ENCODE peak calls at places on chromosomes 16 and 17, in eight cellular contexts. F is AG04450, R is psoas muscle, Q is GM12878, S is esophagus muscularis mucosa, X is GM06990, W is thoracic aorta, O is adrenal gland. V is an unnamed sample.

GRCh38 chr16:23434380-23434779 is 18.6 kb downstream of the COG7 start:
- DNase-seq in F (peak), R (no peak), Q (peak), S (no peak), X (peak), W (no peak), O (no peak), V (peak)

GRCh38 chr17:54968954-54969400 is 412 bp downstream of the STXBP4 start:
- DNase-seq in F (no peak), R (peak), Q (no peak), S (no peak), X (no peak), W (no peak), O (peak), V (peak)

GRCh38 chr16:25390761-25391160 is 133.1 kb upstream of the ZKSCAN2 start:
- DNase-seq in F (no peak), R (no peak), Q (no peak), S (no peak), X (peak), W (no peak), O (no peak), V (no peak)

GRCh38 chr16:4414187-4414909 is 2.0 kb downstream of the CORO7 start:
- DNase-seq in F (no peak), R (no peak), Q (peak), S (no peak), X (peak), W (no peak), O (no peak), V (peak)

GRCh38 chr17:57442914-57443571 is 186.7 kb downstream of the MSI2 start:
- DNase-seq in F (no peak), R (peak), Q (no peak), S (no peak), X (peak), W (peak), O (peak), V (no peak)

GRCh38 chr17:78623541-78623940 is 46.3 kb upstream of the DNAH17 start:
- DNase-seq in F (no peak), R (no peak), Q (no peak), S (no peak), X (no peak), W (no peak), O (no peak), V (no peak)

GRCh38 chr17:44820631-44821196 is 9.4 kb downstream of the GJC1 start:
- DNase-seq in F (peak), R (no peak), Q (no peak), S (no peak), X (no peak), W (no peak), O (no peak), V (no peak)

GRCh38 chr16:56201030-56201429 is 9.7 kb downstream of the GNAO1 start:
- DNase-seq in F (no peak), R (no peak), Q (no peak), S (peak), X (no peak), W (no peak), O (no peak), V (no peak)

GRCh38 chr16:84356591-84357116 is 11.7 kb upstream of the ATP2C2 start:
- DNase-seq in F (no peak), R (no peak), Q (no peak), S (no peak), X (no peak), W (no peak), O (no peak), V (no peak)

GRCh38 chr16:84502075-84502474 is 2.4 kb downstream of the MEAK7 start:
- DNase-seq in F (no peak), R (no peak), Q (no peak), S (no peak), X (no peak), W (no peak), O (no peak), V (no peak)

GRCh38 chr16:17171250-17172143 is 299.3 kb downstream of the XYLT1 start:
- DNase-seq in F (no peak), R (no peak), Q (no peak), S (no peak), X (no peak), W (no peak), O (peak), V (no peak)

GRCh38 chr17:15112881-15113617 is 152.1 kb downstream of the PMP22 start:
- DNase-seq in F (no peak), R (no peak), Q (no peak), S (no peak), X (no peak), W (no peak), O (no peak), V (no peak)

GRCh38 chr17:21241564-21241963 is 11.6 kb downstream of the NATD1 start:
- DNase-seq in F (no peak), R (peak), Q (no peak), S (no peak), X (no peak), W (no peak), O (no peak), V (no peak)

GRCh38 chr16:50457979-50458461 is 89.2 kb upstream of the BRD7 start:
- DNase-seq in F (no peak), R (no peak), Q (no peak), S (no peak), X (no peak), W (no peak), O (no peak), V (no peak)

GRCh38 chr16:17129971-17130370 is 340.8 kb downstream of the XYLT1 start:
- DNase-seq in F (no peak), R (no peak), Q (no peak), S (no peak), X (no peak), W (no peak), O (no peak), V (no peak)

GRCh38 chr16:12819126-12820117 is 15.7 kb upstream of the CPPED1 start:
- DNase-seq in F (no peak), R (peak), Q (peak), S (no peak), X (peak), W (no peak), O (peak), V (peak)

GRCh38 chr16:3959148-3959547 is 78.6 kb upstream of the CREBBP start:
- DNase-seq in F (no peak), R (no peak), Q (no peak), S (no peak), X (no peak), W (no peak), O (peak), V (no peak)

GRCh38 chr16:29877266-29877961 is 14.4 kb upstream of the CDIPT start:
- DNase-seq in F (no peak), R (no peak), Q (peak), S (no peak), X (peak), W (no peak), O (no peak), V (peak)

GRCh38 chr16:13866073-13866472 is 53.9 kb upstream of the ERCC4 start:
- DNase-seq in F (peak), R (peak), Q (no peak), S (no peak), X (peak), W (no peak), O (peak), V (peak)

GRCh38 chr16:58533751-58534470 is 18.6 kb downstream of the SETD6 start:
- DNase-seq in F (no peak), R (peak), Q (no peak), S (no peak), X (no peak), W (no peak), O (peak), V (no peak)

GRCh38 chr17:77889866-77890760 is 68.4 kb upstream of the TNRC6C start:
- DNase-seq in F (no peak), R (peak), Q (no peak), S (no peak), X (no peak), W (no peak), O (no peak), V (no peak)

GRCh38 chr17:16820979-16821543 is 131.0 kb downstream of the CCDC144A start:
- DNase-seq in F (no peak), R (no peak), Q (no peak), S (no peak), X (no peak), W (no peak), O (no peak), V (no peak)

GRCh38 chr17:79981661-79982101 is 54.0 kb downstream of the TBC1D16 start:
- DNase-seq in F (no peak), R (no peak), Q (no peak), S (no peak), X (no peak), W (no peak), O (no peak), V (no peak)

GRCh38 chr17:57422574-57423164 is 166.3 kb downstream of the MSI2 start:
- DNase-seq in F (no peak), R (peak), Q (peak), S (no peak), X (peak), W (peak), O (peak), V (peak)

GRCh38 chr16:35559911-35560636 is 2100.7 kb downstream of the TP53TG3F start:
- DNase-seq in F (no peak), R (no peak), Q (no peak), S (no peak), X (no peak), W (no peak), O (no peak), V (no peak)

GRCh38 chr16:84292032-84292431 is 2.6 kb upstream of the WFDC1 start:
- DNase-seq in F (no peak), R (no peak), Q (no peak), S (no peak), X (no peak), W (no peak), O (no peak), V (no peak)

GRCh38 chr17:41895617-41896016 is 23.1 kb downstream of the ACLY start:
- DNase-seq in F (no peak), R (peak), Q (no peak), S (no peak), X (no peak), W (no peak), O (no peak), V (no peak)

GRCh38 chr16:49921791-49922456 is 66.0 kb upstream of the ZNF423 start:
- DNase-seq in F (no peak), R (peak), Q (no peak), S (no peak), X (peak), W (no peak), O (peak), V (no peak)

GRCh38 chr17:11612956-11613355 is 14.7 kb downstream of the DNAH9 start:
- DNase-seq in F (no peak), R (no peak), Q (no peak), S (no peak), X (no peak), W (no peak), O (no peak), V (no peak)

GRCh38 chr16:77660311-77660710 is 62.0 kb upstream of the NUDT7 start:
- DNase-seq in F (peak), R (no peak), Q (no peak), S (no peak), X (no peak), W (no peak), O (no peak), V (no peak)

GRCh38 chr17:60149691-60150582 is at the start of gene CA4:
- DNase-seq in F (no peak), R (no peak), Q (no peak), S (no peak), X (no peak), W (no peak), O (no peak), V (no peak)

GRCh38 chr17:45984368-45984767 is 14.7 kb upstream of the STH start:
- DNase-seq in F (no peak), R (peak), Q (no peak), S (no peak), X (no peak), W (no peak), O (no peak), V (no peak)

GRCh38 chr16:67246945-67247697 is at the start of gene FHOD1:
- DNase-seq in F (peak), R (peak), Q (peak), S (peak), X (peak), W (peak), O (peak), V (peak)

GRCh38 chr17:81697261-81698044 is 5.7 kb upstream of the MRPL12 start:
- DNase-seq in F (no peak), R (no peak), Q (no peak), S (no peak), X (no peak), W (no peak), O (no peak), V (no peak)

GRCh38 chr16:28494141-28494851 is at the start of gene APOBR:
- DNase-seq in F (no peak), R (no peak), Q (peak), S (peak), X (peak), W (no peak), O (peak), V (peak)

GRCh38 chr16:28492511-28492910 is 637 bp upstream of the CLN3 start:
- DNase-seq in F (no peak), R (no peak), Q (no peak), S (no peak), X (no peak), W (no peak), O (no peak), V (no peak)

GRCh38 chr16:28495098-28495793 is 803 bp downstream of the APOBR start:
- DNase-seq in F (no peak), R (no peak), Q (no peak), S (no peak), X (no peak), W (no peak), O (no peak), V (no peak)

GRCh38 chr16:28491970-28492474 is at the start of gene CLN3:
- DNase-seq in F (peak), R (peak), Q (peak), S (peak), X (peak), W (peak), O (peak), V (peak)

DNA sequence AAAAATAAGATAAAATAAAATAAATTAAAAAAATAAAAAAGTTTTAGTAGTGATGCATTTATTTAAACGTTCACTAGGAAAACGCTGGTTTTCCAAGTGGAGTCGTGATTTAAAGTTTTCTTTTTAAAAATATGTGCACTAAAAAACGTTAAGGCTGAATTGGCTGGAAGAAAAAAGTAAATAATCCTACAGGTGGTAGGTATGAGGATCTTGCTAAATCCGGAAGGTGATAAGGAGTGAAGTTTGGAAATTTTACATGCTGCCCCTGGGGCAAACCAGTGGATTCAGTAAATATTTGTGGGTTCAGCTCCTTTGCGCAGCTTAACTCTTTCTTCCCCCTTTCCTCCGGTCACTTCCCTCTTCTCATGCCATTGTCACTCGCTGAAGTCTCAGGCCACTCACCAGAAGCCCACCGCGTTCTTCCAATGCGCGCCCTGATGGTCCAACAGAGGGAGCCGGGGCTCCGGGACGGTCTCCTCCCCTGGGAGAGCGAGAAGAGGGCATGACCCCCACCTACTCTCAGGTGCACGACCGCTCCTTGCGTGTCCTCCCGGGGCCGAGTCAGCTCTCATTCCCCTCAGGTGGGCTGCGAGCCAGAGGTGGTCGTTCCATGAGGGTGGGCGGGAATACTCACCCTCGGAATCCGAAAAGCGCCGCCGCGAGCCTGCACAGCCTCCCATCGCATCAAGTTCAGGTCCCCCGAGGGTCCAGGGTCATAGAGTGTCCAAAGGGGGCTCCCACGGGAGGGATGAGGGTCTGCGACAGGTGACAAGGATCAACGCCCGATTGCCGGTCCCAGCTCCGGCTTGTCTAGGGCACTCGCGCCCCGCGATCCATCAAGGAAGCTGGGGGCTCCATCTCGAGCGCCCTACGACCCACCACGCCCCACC is 549 bp downstream of the CLN3 start:
- DNase-seq in F (no peak), R (peak), Q (no peak), S (peak), X (no peak), W (no peak), O (peak), V (no peak)
- TF ChIP-seq CTCF in F (peak), R (peak), Q (peak), S (peak), X (peak), W (no peak), O (no peak), V (peak)

GRCh38 chr17:1002412-1002753 is 5.5 kb downstream of the TIMM22 start:
- DNase-seq in F (no peak), R (no peak), Q (no peak), S (no peak), X (no peak), W (no peak), O (no peak), V (no peak)

GRCh38 chr17:996554-997344 is at the start of gene TIMM22:
- DNase-seq in F (peak), R (peak), Q (peak), S (peak), X (peak), W (peak), O (peak), V (peak)

GRCh38 chr17:1000597-1001490 is 3.9 kb downstream of the TIMM22 start:
- DNase-seq in F (no peak), R (peak), Q (no peak), S (no peak), X (no peak), W (no peak), O (no peak), V (no peak)

GRCh38 chr17:1001640-1002411 is 4.9 kb downstream of the TIMM22 start:
- DNase-seq in F (no peak), R (peak), Q (no peak), S (no peak), X (no peak), W (no peak), O (no peak), V (no peak)

GRCh38 chr17:998111-998510 is 1.2 kb downstream of the TIMM22 start:
- DNase-seq in F (no peak), R (no peak), Q (no peak), S (no peak), X (no peak), W (no peak), O (no peak), V (no peak)
- H3K4me3 ChIP-seq in F (peak), R (peak), Q (peak), S (peak), X (peak), W (peak), O (no peak), V (peak)

GRCh38 chr16:20364051-20364450 is 11.5 kb upstream of the UMOD start:
- DNase-seq in F (no peak), R (no peak), Q (no peak), S (no peak), X (no peak), W (no peak), O (no peak), V (no peak)
- TF ChIP-seq CTCF in F (no peak), R (no peak), Q (no peak), S (no peak), X (no peak), W (no peak), O (no peak), V (no peak)

GRCh38 chr17:35747540-35748017 is 5.5 kb downstream of the GAS2L2 start:
- DNase-seq in F (peak), R (peak), Q (peak), S (no peak), X (peak), W (peak), O (peak), V (peak)
- H3K4me3 ChIP-seq in F (no peak), R (no peak), Q (no peak), S (no peak), X (no peak), W (no peak), O (no peak), V (no peak)

DNA sequence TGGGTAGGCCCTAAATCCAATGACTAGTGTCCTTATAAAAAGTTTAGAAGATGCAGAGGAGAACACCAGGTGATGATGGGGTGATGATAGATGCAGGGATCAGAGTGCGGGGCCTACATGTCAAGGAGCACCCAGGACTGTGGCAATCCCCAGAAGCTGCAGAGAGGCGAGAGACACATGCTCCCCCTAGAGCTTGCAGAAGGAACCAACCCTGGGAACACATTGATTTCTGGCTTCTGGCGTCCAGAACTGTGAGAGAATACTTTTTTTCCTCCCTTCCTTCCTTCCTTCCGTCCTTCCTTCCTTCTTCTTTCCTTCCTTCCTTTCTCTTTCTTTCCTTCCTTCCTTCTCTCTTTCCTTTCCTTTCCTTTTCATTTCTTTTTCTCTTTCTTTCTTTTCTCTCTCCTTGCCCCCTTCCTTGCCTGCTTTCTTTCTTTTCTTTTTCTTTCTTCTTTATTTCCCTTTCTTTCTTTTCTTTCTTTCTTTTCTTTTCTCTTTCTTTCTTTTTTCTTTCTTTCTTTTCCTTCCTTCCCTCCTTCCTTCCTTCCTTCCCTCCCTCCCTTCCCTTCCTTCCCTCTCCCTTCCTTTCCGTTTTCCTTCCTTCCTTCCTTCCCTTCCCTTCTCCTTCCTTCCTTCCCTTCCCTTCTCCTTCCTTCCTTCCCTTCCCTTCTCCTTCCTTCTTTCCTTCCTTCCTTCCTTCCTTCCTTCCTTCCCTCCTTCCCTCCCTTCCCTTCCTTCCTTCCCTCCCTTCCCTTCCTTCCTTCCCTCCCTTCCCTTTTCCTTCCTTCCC is 134.3 kb downstream of the HAPSTR1 start:
- DNase-seq in F (no peak), R (no peak), Q (no peak), S (no peak), X (no peak), W (no peak), O (no peak), V (no peak)
- TF ChIP-seq CTCF in F (peak), R (peak), Q (peak), S (no peak), X (peak), W (no peak), O (no peak), V (peak)

DNA sequence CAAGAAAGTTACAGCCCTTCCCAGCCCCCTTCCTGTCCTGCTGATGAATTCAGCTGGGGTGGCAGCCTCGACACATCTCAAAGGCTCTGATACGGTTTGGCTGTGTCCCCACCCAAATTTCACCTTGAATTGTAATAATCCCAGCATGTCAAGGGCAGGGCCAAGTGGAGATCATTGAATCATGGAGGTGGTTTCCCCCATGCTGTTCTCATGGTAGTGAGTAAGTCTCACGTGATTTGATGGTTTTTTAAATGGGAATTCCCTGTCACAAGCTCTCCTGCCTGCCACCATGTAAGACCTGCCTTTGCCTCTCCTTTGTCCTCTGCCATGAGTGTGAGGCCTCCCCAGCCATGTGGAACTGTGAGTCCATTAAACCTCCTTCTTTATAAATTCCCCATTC is 163.2 kb upstream of the FOXF1 start:
- DNase-seq in F (no peak), R (no peak), Q (no peak), S (no peak), X (no peak), W (no peak), O (no peak), V (no peak)
- H3K4me3 ChIP-seq in F (no peak), R (no peak), Q (no peak), S (no peak), X (no peak), W (no peak), O (no peak), V (no peak)

V was measured in GM12864.